ENCODE peak calls at places on chromosomes 1 and 21, in four cellular contexts. N, L, Q and V are unnamed samples.

GRCh38 chr1:247111636-247112478 is 7.7 kb upstream of the ZNF669 start:
- DNase-seq in N (peak), Q (peak), L (no peak), V (peak)

GRCh38 chr1:5140962-5141361 is 486.6 kb downstream of the AJAP1 start:
- DNase-seq in N (no peak), L (no peak), Q (no peak), V (no peak)

GRCh38 chr1:54403808-54404261 is 2.4 kb downstream of the SSBP3 start:
- DNase-seq in L (no peak), Q (peak), N (peak), V (peak)

GRCh38 chr1:109484519-109484975 is 842 bp downstream of the ATXN7L2 start:
- DNase-seq in Q (no peak), N (peak), L (peak), V (no peak)

GRCh38 chr1:153365696-153366095 is 8.0 kb downstream of the S100A9 start:
- DNase-seq in L (no peak), N (no peak), Q (no peak), V (no peak)

GRCh38 chr1:30312226-30312625 is 411.2 kb downstream of the MATN1 start:
- DNase-seq in L (no peak), Q (no peak), N (no peak), V (no peak)

GRCh38 chr1:6353948-6354658 is 39.5 kb downstream of the ACOT7 start:
- DNase-seq in N (peak), L (no peak), Q (no peak), V (peak)

GRCh38 chr1:227793948-227794812 is 21.3 kb upstream of the PRSS38 start:
- DNase-seq in N (peak), L (no peak), Q (peak), V (peak)

GRCh38 chr1:44808063-44808937 is at the start of gene BTBD19:
- DNase-seq in Q (peak), L (no peak), N (peak), V (peak)

GRCh38 chr1:46681333-46682034 is 9.8 kb downstream of the TEX38 start:
- DNase-seq in N (no peak), Q (no peak), L (no peak), V (no peak)

GRCh38 chr1:230572121-230573083 is 69.9 kb upstream of the COG2 start:
- DNase-seq in L (no peak), Q (no peak), N (peak), V (no peak)

GRCh38 chr1:42479621-42480020 is 16.5 kb downstream of the CCDC30 start:
- DNase-seq in L (peak), N (peak), Q (peak), V (no peak)

GRCh38 chr1:76190749-76191424 is 116.3 kb downstream of the ST6GALNAC3 start:
- DNase-seq in N (no peak), Q (no peak), L (peak), V (no peak)

GRCh38 chr1:150642296-150642695 is 12.9 kb upstream of the ENSA start:
- DNase-seq in N (no peak), Q (no peak), L (no peak), V (no peak)

GRCh38 chr1:70504176-70504820 is 93.2 kb downstream of the CTH start:
- DNase-seq in N (peak), Q (peak), L (peak), V (peak)

GRCh38 chr1:48767957-48768510 is 8.7 kb downstream of the BEND5 start:
- DNase-seq in L (no peak), Q (no peak), N (no peak), V (no peak)

GRCh38 chr21:39885119-39885848 is 18.0 kb downstream of the PCP4 start:
- DNase-seq in N (no peak), Q (no peak), L (no peak), V (no peak)

GRCh38 chr21:44751186-44751798 is 39.9 kb upstream of the TSPEAR start:
- DNase-seq in Q (no peak), N (no peak), L (no peak), V (no peak)

GRCh38 chr1:113858982-113859381 is 12.5 kb downstream of the PTPN22 start:
- DNase-seq in N (no peak), Q (no peak), L (no peak), V (no peak)

GRCh38 chr1:12055259-12055658 is 7.8 kb upstream of the TNFRSF8 start:
- DNase-seq in N (no peak), Q (no peak), L (no peak), V (no peak)

GRCh38 chr1:186775881-186776560 is 52.7 kb upstream of the PLA2G4A start:
- DNase-seq in L (no peak), Q (no peak), N (peak), V (no peak)

GRCh38 chr1:67040405-67040804 is 13.5 kb downstream of the SLC35D1 start:
- DNase-seq in L (no peak), N (no peak), Q (no peak), V (no peak)

GRCh38 chr1:6279066-6279465 is 18.2 kb upstream of the GPR153 start:
- DNase-seq in N (no peak), L (no peak), Q (no peak), V (no peak)

GRCh38 chr1:232218955-232219865 is 410.7 kb downstream of the SIPA1L2 start:
- DNase-seq in N (no peak), L (no peak), Q (no peak), V (no peak)

GRCh38 chr1:93905734-93906133 is 3.5 kb downstream of the GCLM start:
- DNase-seq in N (peak), Q (peak), L (no peak), V (peak)

GRCh38 chr1:99650773-99651437 is 5.0 kb downstream of the PALMD start:
- DNase-seq in N (no peak), L (no peak), Q (no peak), V (no peak)

GRCh38 chr1:25922633-25923567 is 16.7 kb upstream of the STMN1 start:
- DNase-seq in N (no peak), L (no peak), Q (no peak), V (peak)

GRCh38 chr1:219876798-219877209 is 51.6 kb downstream of the SLC30A10 start:
- DNase-seq in L (peak), N (no peak), Q (no peak), V (no peak)

GRCh38 chr1:19413999-19414398 is 71.3 kb downstream of the CAPZB start:
- DNase-seq in N (no peak), L (no peak), Q (no peak), V (no peak)

GRCh38 chr1:16984717-16985116 is 4.3 kb upstream of the MFAP2 start:
- DNase-seq in N (peak), Q (peak), L (no peak), V (peak)

GRCh38 chr1:197521118-197521739 is 253.2 kb downstream of the CRB1 start:
- DNase-seq in Q (peak), N (peak), L (peak), V (no peak)

GRCh38 chr1:154218545-154218944 is 2.2 kb upstream of the UBAP2L start:
- DNase-seq in L (no peak), Q (no peak), N (no peak), V (no peak)

GRCh38 chr21:40706806-40707205 is 140.2 kb downstream of the DSCAM start:
- DNase-seq in Q (peak), N (no peak), L (no peak), V (no peak)

GRCh38 chr1:101291562-101292035 is 54.8 kb downstream of the S1PR1 start:
- DNase-seq in L (peak), N (peak), Q (peak), V (peak)

GRCh38 chr1:229190057-229190590 is 80.8 kb upstream of the RAB4A start:
- DNase-seq in Q (no peak), N (peak), L (no peak), V (peak)

GRCh38 chr1:200979574-200980451 is 43.7 kb downstream of the KIF21B start:
- DNase-seq in L (peak), N (peak), Q (no peak), V (no peak)
- TF ChIP-seq CTCF in L (peak), N (peak), Q (peak), V (peak)

GRCh38 chr1:201945157-201945556 is 1.2 kb downstream of the LMOD1 start:
- DNase-seq in L (no peak), Q (no peak), N (no peak), V (no peak)

GRCh38 chr1:201949491-201949890 is 3.1 kb upstream of the LMOD1 start:
- DNase-seq in L (no peak), N (peak), Q (no peak), V (no peak)

GRCh38 chr1:201945863-201946223 is 505 bp downstream of the LMOD1 start:
- DNase-seq in Q (no peak), N (no peak), L (no peak), V (no peak)

GRCh38 chr1:201946224-201946908 is at the start of gene LMOD1:
- DNase-seq in L (no peak), Q (peak), N (peak), V (peak)

GRCh38 chr1:201947697-201948008 is 1.3 kb upstream of the LMOD1 start:
- DNase-seq in Q (no peak), L (no peak), N (no peak), V (no peak)
- TF ChIP-seq CTCF in Q (peak), L (no peak), N (no peak), V (no peak)

GRCh38 chr1:15220825-15221431 is 26.1 kb upstream of the FHAD1 start:
- DNase-seq in N (no peak), L (no peak), Q (no peak), V (no peak)
- TF ChIP-seq CTCF in N (no peak), L (no peak), Q (peak), V (no peak)

GRCh38 chr1:183670169-183670568 is 17.1 kb upstream of the APOBEC4 start:
- DNase-seq in Q (no peak), L (no peak), N (no peak), V (no peak)
- TF ChIP-seq CTCF in Q (peak), L (no peak), N (peak), V (no peak)

GRCh38 chr1:77322061-77322900 is 40.5 kb downstream of the AK5 start:
- DNase-seq in N (peak), Q (peak), L (no peak), V (peak)
- TF ChIP-seq CTCF in N (no peak), Q (no peak), L (no peak), V (no peak)

DNA sequence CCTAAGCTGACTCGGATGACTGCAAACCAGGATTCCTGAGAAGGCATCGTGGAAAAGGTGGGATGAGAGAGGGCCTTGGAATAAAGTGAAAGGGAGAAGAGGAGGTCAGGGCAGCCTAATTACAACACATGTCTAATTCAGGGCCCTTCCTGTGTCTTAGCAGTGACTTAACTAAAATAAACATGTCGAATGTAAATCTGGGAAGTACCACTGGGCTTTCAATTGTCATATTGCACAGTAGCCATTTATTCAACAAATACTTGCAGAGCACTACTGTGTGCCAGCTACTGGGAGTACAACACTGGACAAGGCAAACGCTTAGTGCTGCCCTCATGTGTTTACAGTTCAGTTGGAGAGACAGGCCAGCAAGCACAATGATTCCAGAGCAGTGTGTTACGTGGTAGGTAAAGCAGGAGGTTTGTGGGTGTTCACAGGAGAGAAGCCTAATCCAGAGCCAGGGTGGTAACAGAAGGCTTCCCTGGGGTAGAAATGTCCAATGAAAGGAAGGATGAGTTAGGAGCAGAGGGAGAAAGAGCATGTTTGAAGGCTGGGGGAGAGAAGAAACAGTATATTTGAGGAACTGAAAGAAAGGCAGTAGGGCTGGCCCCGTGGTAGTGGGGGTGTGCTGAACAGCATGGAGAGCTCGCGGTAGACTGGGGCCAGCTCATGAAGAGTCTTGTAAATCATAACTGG is 38.0 kb upstream of the RASAL2 start:
- DNase-seq in N (peak), Q (no peak), L (peak), V (no peak)
- TF ChIP-seq CTCF in N (peak), Q (peak), L (no peak), V (no peak)

GRCh38 chr1:37919277-37919676 is 27.6 kb downstream of the INPP5B start:
- DNase-seq in N (peak), Q (peak), L (peak), V (peak)
- TF ChIP-seq CTCF in N (peak), Q (peak), L (peak), V (peak)

DNA sequence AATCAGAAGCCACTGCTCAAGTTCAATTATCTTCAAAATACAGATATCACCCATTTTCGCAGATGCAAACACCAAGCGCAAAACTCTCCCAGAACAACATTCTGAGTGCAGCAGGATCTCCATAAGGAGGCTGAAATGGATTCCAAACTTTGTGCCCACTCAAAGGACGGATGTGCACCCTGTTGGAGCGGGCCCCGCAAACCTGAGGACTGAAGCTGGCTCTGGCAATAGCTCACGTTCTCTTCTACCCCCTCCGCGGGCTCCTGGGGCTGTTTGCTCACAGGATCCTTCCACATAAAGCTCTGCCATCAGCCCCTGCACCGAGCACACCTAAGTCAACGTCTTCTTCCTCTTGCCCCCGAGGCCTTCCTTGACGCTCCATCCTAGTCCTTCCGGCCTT is 11.7 kb upstream of the RCSD1 start:
- DNase-seq in N (no peak), Q (no peak), L (no peak), V (no peak)
- TF ChIP-seq CTCF in N (no peak), Q (no peak), L (no peak), V (no peak)

GRCh38 chr1:36358514-36359084 is 27.1 kb downstream of the STK40 start:
- DNase-seq in Q (no peak), L (no peak), N (no peak), V (no peak)
- TF ChIP-seq CTCF in Q (no peak), L (no peak), N (no peak), V (no peak)